ENCODE peak calls at places on chromosomes 12 and 14, in nine cellular contexts. R is upper lobe of right lung, N is lower leg skin, P is HCT116, O is AG09319, L is WTC11, E is fibroblast of pulmonary artery, H is SK-N-SH, Z is A549. W is an unnamed sample.

GRCh38 chr12:110606253-110606611 is 7.7 kb upstream of the TCTN1 start:
- DNase-seq in R (no peak), N (no peak), P (no peak), O (no peak), L (no peak), E (no peak), H (no peak), Z (no peak), W (no peak)

GRCh38 chr12:45587877-45588530 is 141.5 kb upstream of the ARID2 start:
- DNase-seq in R (no peak), N (no peak), P (no peak), O (no peak), L (no peak), E (no peak), H (no peak), Z (no peak), W (no peak)

GRCh38 chr12:69397978-69398377 is 38.4 kb downstream of the YEATS4 start:
- DNase-seq in R (no peak), N (no peak), P (no peak), O (no peak), L (no peak), E (peak), H (no peak), Z (no peak), W (no peak)

GRCh38 chr14:63564318-63564717 is 21.1 kb upstream of the PPP2R5E start:
- DNase-seq in R (no peak), N (peak), P (no peak), O (no peak), L (no peak), E (peak), H (no peak), Z (no peak), W (no peak)

GRCh38 chr14:54711812-54712211 is 144.9 kb downstream of the SAMD4A start:
- DNase-seq in R (no peak), N (no peak), P (no peak), O (no peak), L (no peak), E (no peak), H (no peak), Z (no peak), W (no peak)

GRCh38 chr14:95475540-95476240 is 40.8 kb downstream of the SYNE3 start:
- DNase-seq in R (no peak), N (no peak), P (no peak), O (no peak), L (no peak), E (no peak), H (no peak), Z (no peak), W (no peak)

GRCh38 chr12:4829161-4829792 is 80.4 kb upstream of the KCNA1 start:
- DNase-seq in R (no peak), N (no peak), P (no peak), O (no peak), L (no peak), E (no peak), H (no peak), Z (no peak), W (no peak)

GRCh38 chr14:55697358-55697985 is 117.5 kb downstream of the KTN1 start:
- DNase-seq in R (no peak), N (no peak), P (no peak), O (no peak), L (no peak), E (no peak), H (no peak), Z (no peak), W (no peak)

GRCh38 chr14:99132821-99133562 is 139.0 kb downstream of the BCL11B start:
- DNase-seq in R (no peak), N (peak), P (no peak), O (no peak), L (no peak), E (no peak), H (no peak), Z (no peak), W (no peak)

GRCh38 chr12:79373896-79374499 is 316.8 kb downstream of the PAWR start:
- DNase-seq in R (no peak), N (no peak), P (no peak), O (no peak), L (peak), E (peak), H (peak), Z (peak), W (peak)
- TF ChIP-seq CTCF in R (peak), N (no peak), P (peak), O (peak), L (peak), E (peak), H (peak), Z (peak), W (peak)

GRCh38 chr12:94095618-94096017 is 52.8 kb upstream of the PLXNC1 start:
- DNase-seq in R (no peak), N (no peak), P (no peak), O (no peak), L (no peak), E (no peak), H (no peak), Z (no peak), W (no peak)

GRCh38 chr12:94092516-94093241 is 55.7 kb upstream of the PLXNC1 start:
- DNase-seq in R (no peak), N (no peak), P (no peak), O (no peak), L (no peak), E (peak), H (no peak), Z (no peak), W (no peak)

GRCh38 chr12:94089891-94090290 is 58.5 kb upstream of the PLXNC1 start:
- DNase-seq in R (no peak), N (no peak), P (no peak), O (no peak), L (no peak), E (peak), H (no peak), Z (no peak), W (no peak)

GRCh38 chr12:94094700-94095099 is 53.7 kb upstream of the PLXNC1 start:
- DNase-seq in R (no peak), N (no peak), P (no peak), O (no peak), L (no peak), E (no peak), H (no peak), Z (no peak), W (no peak)

GRCh38 chr12:94091624-94092023 is 56.8 kb upstream of the PLXNC1 start:
- DNase-seq in R (no peak), N (no peak), P (no peak), O (no peak), L (no peak), E (no peak), H (no peak), Z (no peak), W (no peak)
- TF ChIP-seq CTCF in R (no peak), N (no peak), P (no peak), O (no peak), L (no peak), E (no peak), H (no peak), Z (no peak), W (no peak)

DNA sequence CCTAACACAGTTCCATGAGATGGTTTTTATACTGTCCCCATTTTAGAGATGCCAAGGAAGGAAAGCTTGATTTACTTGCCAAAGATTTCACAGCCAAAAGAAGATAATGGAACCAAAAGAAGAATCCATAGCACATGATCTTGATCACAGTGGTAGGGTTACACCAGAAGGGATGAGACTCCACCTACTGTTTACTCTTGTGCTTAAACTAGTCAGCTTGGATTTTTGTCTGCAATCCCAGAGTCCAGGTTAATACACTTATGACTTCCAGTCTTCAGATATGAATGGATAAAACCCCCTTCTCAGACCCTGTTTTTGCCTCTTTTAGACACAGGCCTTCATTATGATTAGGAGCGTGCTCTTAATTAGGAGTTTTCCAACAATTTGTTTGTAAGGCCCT is 454.2 kb downstream of the AEBP2 start:
- DNase-seq in R (no peak), N (no peak), P (peak), O (no peak), L (no peak), E (peak), H (no peak), Z (peak), W (no peak)
- TF ChIP-seq CTCF in R (peak), N (no peak), P (peak), O (peak), L (no peak), E (peak), H (peak), Z (peak), W (no peak)

GRCh38 chr12:26831959-26832816 is 806 bp downstream of the ITPR2 start:
- DNase-seq in R (peak), N (peak), P (peak), O (no peak), L (peak), E (peak), H (peak), Z (peak), W (peak)
- TF ChIP-seq CTCF in R (no peak), N (no peak), P (no peak), O (peak), L (no peak), E (peak), H (no peak), Z (peak), W (peak)

DNA sequence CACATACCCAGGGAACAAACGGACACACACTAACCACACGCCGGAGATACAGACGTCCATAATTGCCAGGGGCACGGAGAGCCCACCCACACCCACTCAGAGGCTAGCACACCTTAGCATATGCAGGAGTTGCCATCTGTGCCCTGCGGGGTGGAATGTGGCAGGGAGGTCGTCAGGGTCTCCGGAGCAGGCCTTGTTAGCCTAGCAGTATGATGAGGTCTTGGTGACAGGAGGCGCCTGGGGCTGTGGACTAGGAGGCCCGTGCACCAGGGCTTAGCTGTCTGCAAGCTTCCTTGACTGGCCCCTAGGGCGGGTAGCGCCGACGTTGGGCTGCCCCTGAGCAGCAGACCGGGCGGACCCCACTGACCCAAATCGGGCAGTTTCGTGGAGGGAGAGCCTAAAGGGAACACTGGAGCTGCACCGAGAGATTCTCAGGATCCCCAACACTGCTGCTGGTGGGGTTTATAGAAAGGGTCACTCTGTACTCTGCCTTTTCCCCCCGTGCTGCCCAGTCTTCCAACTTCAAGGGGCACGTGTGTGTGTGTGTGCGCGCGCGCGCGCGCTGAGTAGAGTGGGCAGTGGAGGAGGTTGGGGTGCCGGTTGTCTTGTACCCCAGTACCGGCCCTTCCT is 9.9 kb downstream of the STAC3 start:
- DNase-seq in R (peak), N (no peak), P (no peak), O (no peak), L (peak), E (no peak), H (peak), Z (no peak), W (no peak)
- TF ChIP-seq CTCF in R (no peak), N (no peak), P (peak), O (no peak), L (no peak), E (no peak), H (no peak), Z (no peak), W (no peak)

GRCh38 chr12:95724767-95725166 is 65.8 kb downstream of the NTN4 start:
- DNase-seq in R (no peak), N (no peak), P (no peak), O (no peak), L (no peak), E (no peak), H (no peak), Z (no peak), W (no peak)

GRCh38 chr12:95723693-95724384 is 66.7 kb downstream of the NTN4 start:
- DNase-seq in R (no peak), N (no peak), P (no peak), O (no peak), L (no peak), E (no peak), H (peak), Z (no peak), W (no peak)

GRCh38 chr12:95718772-95719171 is 71.8 kb downstream of the NTN4 start:
- DNase-seq in R (no peak), N (no peak), P (no peak), O (no peak), L (no peak), E (no peak), H (no peak), Z (no peak), W (no peak)

GRCh38 chr12:95718001-95718400 is 72.6 kb downstream of the NTN4 start:
- DNase-seq in R (no peak), N (no peak), P (no peak), O (no peak), L (no peak), E (no peak), H (no peak), Z (no peak), W (no peak)

DNA sequence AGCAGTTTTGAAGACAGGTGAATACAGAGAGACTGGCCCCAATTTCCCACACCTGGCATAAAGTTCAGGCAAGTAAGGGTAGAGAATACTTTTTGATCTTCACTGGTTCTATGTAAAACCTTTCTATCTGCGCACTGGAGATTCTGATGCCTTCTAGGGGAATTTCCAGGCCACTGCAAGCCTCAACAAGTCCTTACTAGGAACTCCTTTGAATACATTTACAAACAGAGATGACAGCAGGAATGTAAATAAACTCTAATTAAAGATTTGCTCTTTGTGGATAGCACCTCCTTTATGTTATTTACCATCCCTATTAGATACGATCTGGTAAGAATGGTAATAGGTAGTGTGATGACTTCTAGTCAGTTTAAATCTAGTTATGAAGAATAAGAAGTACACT is 69.2 kb downstream of the NTN4 start:
- DNase-seq in R (no peak), N (no peak), P (no peak), O (no peak), L (no peak), E (no peak), H (no peak), Z (no peak), W (no peak)
- TF ChIP-seq CTCF in R (no peak), N (no peak), P (peak), O (peak), L (no peak), E (no peak), H (no peak), Z (no peak), W (peak)